ENCODE peak calls at places on chromosomes 12 and 14, in four cellular contexts. N is hippocampal formation; G is AG04450; K is stimulated activated CD4-positive, alpha-beta T cell treated with anti-CD3 and anti-CD28 coated beads, TNF-alpha, amount 100 ng/mL, for 48 hours. I is an unnamed sample.

GRCh38 chr12:53676715-53677611 is 1.1 kb upstream of the ATP5MC2 start:
- DNase-seq in N (peak), G (no peak), K (no peak), I (no peak)

GRCh38 chr14:70642313-70643235 is 858 bp downstream of the TTC9 start:
- DNase-seq in N (no peak), G (no peak), K (no peak), I (no peak)

GRCh38 chr12:58067610-58068387 is 126.4 kb downstream of the ATP23 start:
- DNase-seq in N (no peak), G (peak), K (no peak), I (no peak)

GRCh38 chr12:51973560-51973959 is 22.1 kb downstream of the ACVR1B start:
- DNase-seq in N (no peak), G (no peak), K (no peak), I (no peak)

GRCh38 chr12:19912996-19913395 is 455.3 kb upstream of the PDE3A start:
- DNase-seq in N (no peak), G (no peak), K (no peak), I (no peak)

GRCh38 chr12:94109154-94109553 is 39.2 kb upstream of the PLXNC1 start:
- DNase-seq in N (no peak), G (peak), K (peak), I (peak)

GRCh38 chr14:99616832-99617488 is 13.0 kb upstream of the CCDC85C start:
- DNase-seq in N (no peak), G (no peak), K (no peak), I (no peak)

GRCh38 chr12:122080149-122081107 is 1.9 kb downstream of the MLXIP start:
- DNase-seq in N (no peak), G (peak), K (no peak), I (no peak)

GRCh38 chr14:61646366-61647101 is 48.8 kb upstream of the HIF1A start:
- DNase-seq in N (no peak), G (no peak), K (no peak), I (no peak)

GRCh38 chr12:32476446-32476845 is 77.1 kb downstream of the FGD4 start:
- DNase-seq in N (no peak), G (no peak), K (no peak), I (no peak)

GRCh38 chr12:109462868-109463692 is 14.0 kb downstream of the KCTD10 start:
- DNase-seq in N (no peak), G (peak), K (no peak), I (no peak)

GRCh38 chr12:124506145-124506831 is 61.1 kb downstream of the NCOR2 start:
- DNase-seq in N (no peak), G (no peak), K (no peak), I (no peak)

GRCh38 chr12:132583736-132584135 is 26.6 kb downstream of the LRCOL1 start:
- DNase-seq in N (no peak), G (no peak), K (no peak), I (no peak)

I was measured in stimulated activated CD8-positive, alpha-beta memory T cell treated with anti-CD3 and anti-CD28 coated beads, Interleukin-15, amount 100 ng/mL, for 48 hours.